ENCODE peak calls at places on chromosomes 12 and 14, in six cellular contexts. K, T, C, B, D and E are unnamed samples.
A peak's percentile ranks its signal among the peaks of the same experiment; 100 is the strongest.

GRCh38 chr14:61698216-61698980 is 3.1 kb downstream of the HIF1A start:
- DNase-seq in K (peak; percentile 35), T (no peak), C (no peak), B (no peak), D (no peak), E (no peak)

GRCh38 chr12:88309546-88309945 is 167.4 kb downstream of the TMTC3 start:
- DNase-seq in K (no peak), T (no peak), C (no peak), B (no peak), D (no peak), E (no peak)

GRCh38 chr12:106709068-106709511 is 65.4 kb upstream of the RIC8B start:
- DNase-seq in K (no peak), T (no peak), C (no peak), B (no peak), D (no peak), E (no peak)

GRCh38 chr12:47870175-47870781 is 34.5 kb downstream of the VDR start:
- DNase-seq in K (peak; percentile 68), T (no peak), C (no peak), B (peak; percentile 82), D (peak; percentile 24), E (no peak)

GRCh38 chr14:92607251-92607650 is 93.7 kb downstream of the RIN3 start:
- DNase-seq in K (no peak), T (no peak), C (no peak), B (no peak), D (no peak), E (no peak)

GRCh38 chr12:65534105-65534841 is 255.8 kb downstream of the MSRB3 start:
- DNase-seq in K (no peak), T (no peak), C (no peak), B (no peak), D (no peak), E (no peak)

GRCh38 chr12:119328111-119328510 is 6.4 kb upstream of the CCDC60 start:
- DNase-seq in K (peak; percentile 46), T (no peak), C (no peak), B (no peak), D (no peak), E (no peak)

GRCh38 chr12:106760184-106760531 is 14.3 kb upstream of the RIC8B start:
- DNase-seq in K (peak; percentile 47), T (no peak), C (no peak), B (no peak), D (peak; percentile 66), E (no peak)

GRCh38 chr12:6444031-6444430 is 724 bp upstream of the CD27 start:
- DNase-seq in K (no peak), T (peak; percentile 4), C (no peak), B (peak; percentile 16), D (no peak), E (no peak)

GRCh38 chr12:53696285-53696654 is 20.4 kb upstream of the ATP5MC2 start:
- DNase-seq in K (peak; percentile 83), T (no peak), C (no peak), B (no peak), D (no peak), E (peak; percentile 53)

GRCh38 chr12:101172316-101172715 is 37.7 kb downstream of the SLC5A8 start:
- DNase-seq in K (peak; percentile 66), T (no peak), C (no peak), B (no peak), D (no peak), E (no peak)

GRCh38 chr12:114876968-114877680 is 193.1 kb upstream of the TBX3 start:
- DNase-seq in K (no peak), T (no peak), C (no peak), B (no peak), D (no peak), E (no peak)

GRCh38 chr12:26918321-26919215 is 19.2 kb downstream of the INTS13 start:
- DNase-seq in K (no peak), T (no peak), C (no peak), B (no peak), D (no peak), E (no peak)

GRCh38 chr14:105490318-105490571 is 801 bp upstream of the TEDC1 start:
- DNase-seq in K (no peak), T (no peak), C (no peak), B (no peak), D (no peak), E (no peak)

GRCh38 chr12:15829255-15829654 is 40.1 kb upstream of the EPS8 start:
- DNase-seq in K (no peak), T (no peak), C (no peak), B (no peak), D (no peak), E (no peak)

GRCh38 chr12:15831315-15831993 is 42.3 kb upstream of the EPS8 start:
- DNase-seq in K (no peak), T (no peak), C (no peak), B (no peak), D (no peak), E (no peak)

GRCh38 chr12:15827136-15827535 is 37.9 kb upstream of the EPS8 start:
- DNase-seq in K (no peak), T (no peak), C (no peak), B (no peak), D (no peak), E (no peak)

GRCh38 chr12:15829949-15830348 is 40.8 kb upstream of the EPS8 start:
- DNase-seq in K (no peak), T (no peak), C (no peak), B (no peak), D (no peak), E (no peak)

GRCh38 chr12:15830538-15830937 is 41.4 kb upstream of the EPS8 start:
- DNase-seq in K (no peak), T (no peak), C (no peak), B (no peak), D (no peak), E (peak; percentile 31)
- H3K4me3 ChIP-seq in K (no peak overlapping the region), T (no peak overlapping the region), C (no peak overlapping the region), B (no peak overlapping the region), D (no peak overlapping the region), E (no peak overlapping the region)

GRCh38 chr14:34536951-34537676 is 2.4 kb downstream of the EAPP start:
- DNase-seq in K (no peak), T (peak; percentile 13), C (no peak), B (no peak), D (no peak), E (peak; percentile 64)
- H3K4me3 ChIP-seq in K (no peak overlapping the region), T (no peak overlapping the region), C (no peak overlapping the region), B (no peak overlapping the region), D (peak overlapping the region; percentile 91), E (no peak overlapping the region)

GRCh38 chr12:68515793-68516192 is 94.9 kb upstream of the RAP1B start:
- DNase-seq in K (no peak), T (no peak), C (no peak), B (no peak), D (no peak), E (no peak)

GRCh38 chr12:68521848-68522502 is 88.7 kb upstream of the RAP1B start:
- DNase-seq in K (no peak), T (no peak), C (no peak), B (no peak), D (no peak), E (no peak)

DNA sequence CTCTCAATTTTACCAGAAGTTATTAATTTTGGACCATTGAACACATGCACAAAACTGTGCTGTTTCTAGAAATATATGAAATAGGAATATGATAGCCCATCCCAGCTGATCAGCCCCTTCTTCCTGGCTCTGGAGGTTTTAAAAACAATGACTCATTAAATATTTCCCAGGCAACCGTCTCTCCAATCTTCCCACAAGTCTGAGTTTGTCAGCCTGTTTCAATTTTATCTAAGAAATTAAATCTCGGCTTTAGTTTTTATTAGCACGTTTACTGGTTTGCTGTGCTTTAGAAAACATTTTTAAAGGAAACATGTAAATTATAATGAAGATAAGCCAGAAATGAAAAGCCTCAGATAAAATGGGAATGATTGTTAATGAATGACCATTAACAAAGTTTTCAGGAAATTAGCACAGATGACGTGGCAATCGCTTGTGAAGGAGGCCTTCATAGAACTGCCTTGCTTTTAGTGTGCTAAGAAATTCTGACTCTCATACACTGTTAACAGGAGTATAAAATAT is 89.3 kb upstream of the RAP1B start:
- DNase-seq in K (no peak), T (no peak), C (no peak), B (no peak), D (no peak), E (peak; percentile 65)
- H3K4me3 ChIP-seq in K (no peak overlapping the region), T (no peak overlapping the region), C (no peak overlapping the region), B (no peak overlapping the region), D (no peak overlapping the region), E (no peak overlapping the region)

GRCh38 chr14:77849711-77850110 is 49.8 kb downstream of the ADCK1 start:
- DNase-seq in K (no peak), T (no peak), C (no peak), B (no peak), D (no peak), E (peak; percentile 66)
- H3K4me3 ChIP-seq in K (no peak overlapping the region), T (no peak overlapping the region), C (no peak overlapping the region), B (no peak overlapping the region), D (no peak overlapping the region), E (no peak overlapping the region)

GRCh38 chr14:56797003-56797568 is 13.2 kb downstream of the OTX2 start:
- DNase-seq in K (no peak), T (no peak), C (no peak), B (no peak), D (no peak), E (no peak)
- H3K4me3 ChIP-seq in K (no peak overlapping the region), T (no peak overlapping the region), C (no peak overlapping the region), B (no peak overlapping the region), D (no peak overlapping the region), E (no peak overlapping the region)

GRCh38 chr12:12273291-12273957 is 6.6 kb upstream of the LRP6 start:
- DNase-seq in K (no peak), T (no peak), C (no peak), B (no peak), D (no peak), E (no peak)
- H3K4me3 ChIP-seq in K (no peak overlapping the region), T (no peak overlapping the region), C (no peak overlapping the region), B (no peak overlapping the region), D (no peak overlapping the region), E (no peak overlapping the region)

GRCh38 chr14:52874389-52874788 is 76.5 kb downstream of the FERMT2 start:
- DNase-seq in K (no peak), T (no peak), C (no peak), B (no peak), D (no peak), E (no peak)

GRCh38 chr14:52875707-52876106 is 75.1 kb downstream of the FERMT2 start:
- DNase-seq in K (no peak), T (no peak), C (no peak), B (no peak), D (no peak), E (no peak)

GRCh38 chr14:52877628-52878027 is 73.2 kb downstream of the FERMT2 start:
- DNase-seq in K (peak; percentile 10), T (no peak), C (no peak), B (no peak), D (no peak), E (peak; percentile 26)

GRCh38 chr14:52876806-52877205 is 74.0 kb downstream of the FERMT2 start:
- DNase-seq in K (no peak), T (no peak), C (no peak), B (no peak), D (no peak), E (no peak)

GRCh38 chr14:52876311-52876710 is 74.5 kb downstream of the FERMT2 start:
- DNase-seq in K (no peak), T (no peak), C (no peak), B (no peak), D (no peak), E (no peak)
- H3K4me3 ChIP-seq in K (no peak overlapping the region), T (no peak overlapping the region), C (no peak overlapping the region), B (no peak overlapping the region), D (no peak overlapping the region), E (no peak overlapping the region)